ENCODE peak calls at places on chromosomes 13 and 19, in ten cellular contexts. F is PC-3; M is fibroblast of the aortic adventitia; B is CD4-positive, alpha-beta T cell; T is AG10803; D is nephron progenitor cell; S is RWPE1; C is left lung; R is epithelial cell of proximal tubule; A is endothelial cell. Z is an unnamed sample.

GRCh38 chr19:58059681-58060080 is 599 bp downstream of the ZNF135 start:
- DNase-seq in F (no peak), M (no peak), B (no peak), T (no peak), D (no peak), S (no peak), C (no peak), R (no peak), A (no peak), Z (peak; percentile 30)

GRCh38 chr13:36431204-36432105 is 840 bp upstream of the CCNA1 start:
- DNase-seq in F (no peak), M (no peak), B (no peak), T (no peak), D (peak; percentile 41), S (peak; percentile 32), C (peak; percentile 31), R (no peak), A (peak; percentile 18), Z (peak; percentile 38)

GRCh38 chr13:97322740-97323342 is 100.7 kb downstream of the MBNL2 start:
- DNase-seq in F (no peak), M (peak; percentile 40), B (no peak), T (peak; percentile 56), D (no peak), S (no peak), C (no peak), R (no peak), A (no peak), Z (no peak)

GRCh38 chr19:33432408-33433170 is 59.1 kb downstream of the CEBPG start:
- DNase-seq in F (no peak), M (no peak), B (no peak), T (no peak), D (no peak), S (no peak), C (peak; percentile 22), R (no peak), A (no peak), Z (no peak)

GRCh38 chr19:14434543-14435319 is 1.6 kb downstream of the PKN1 start:
- DNase-seq in F (peak; percentile 78), M (peak; percentile 86), B (no peak), T (peak; percentile 77), D (peak; percentile 25), S (peak; percentile 70), C (peak; percentile 80), R (no peak), A (no peak), Z (peak; percentile 42)

GRCh38 chr13:33459702-33460101 is 174.1 kb upstream of the STARD13 start:
- DNase-seq in F (no peak), M (no peak), B (no peak), T (no peak), D (no peak), S (no peak), C (no peak), R (no peak), A (no peak), Z (no peak)

GRCh38 chr19:7654401-7654800 is 14.4 kb upstream of the RETN start:
- DNase-seq in F (no peak), M (peak; percentile 19), B (no peak), T (peak; percentile 47), D (no peak), S (peak; percentile 33), C (no peak), R (no peak), A (no peak), Z (no peak)

GRCh38 chr19:49635530-49636229 is 4.3 kb downstream of the RRAS start:
- DNase-seq in F (no peak), M (no peak), B (no peak), T (peak; percentile 33), D (no peak), S (no peak), C (no peak), R (no peak), A (no peak), Z (no peak)

GRCh38 chr19:751501-752341 is 809 bp downstream of the MISP start:
- DNase-seq in F (peak; percentile 88), M (peak; percentile 81), B (no peak), T (peak; percentile 81), D (no peak), S (peak; percentile 96), C (peak; percentile 52), R (no peak), A (no peak), Z (no peak)

DNA sequence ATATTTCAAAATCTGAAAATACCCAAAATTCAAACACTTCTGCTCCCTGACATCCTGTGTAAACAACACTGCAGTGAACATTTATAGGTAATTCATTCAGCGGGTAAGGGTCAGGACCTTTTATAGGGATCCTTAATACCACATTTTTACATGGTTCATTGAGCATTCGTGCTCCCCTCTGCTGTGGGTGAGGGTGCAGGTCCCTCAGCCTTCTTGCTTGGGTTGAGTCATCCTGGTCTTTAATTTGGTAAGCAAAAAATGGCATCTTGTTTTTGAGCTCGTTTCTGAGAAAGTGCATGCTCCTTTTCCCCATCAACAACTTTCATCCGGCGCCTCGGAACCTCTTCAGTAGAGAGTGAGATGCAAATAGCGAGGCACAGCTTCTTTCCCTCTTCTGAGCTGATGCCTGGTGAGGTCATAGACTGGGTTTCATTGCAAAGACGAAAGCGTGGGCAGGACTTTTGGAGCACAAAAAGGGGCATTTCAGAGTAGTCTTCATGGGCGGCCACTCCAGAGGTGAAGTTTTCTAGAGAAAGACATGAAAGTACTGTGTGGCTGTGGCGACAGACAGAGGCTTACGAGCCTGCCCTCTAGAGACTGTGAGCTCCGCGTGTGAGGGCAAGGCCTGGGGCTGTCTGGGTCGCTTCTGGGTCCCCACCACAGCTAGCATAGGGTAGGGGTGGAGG is 44.5 kb downstream of the BBC3 start:
- DNase-seq in F (no peak), M (no peak), B (peak; percentile 81), T (no peak), D (no peak), S (no peak), C (no peak), R (no peak), A (no peak), Z (peak; percentile 88)
- TF ChIP-seq CTCF in F (no peak), M (no peak), B (no peak), T (no peak), D (no peak), S (no peak), C (no peak), R (no peak), A (no peak), Z (peak; percentile 39)

DNA sequence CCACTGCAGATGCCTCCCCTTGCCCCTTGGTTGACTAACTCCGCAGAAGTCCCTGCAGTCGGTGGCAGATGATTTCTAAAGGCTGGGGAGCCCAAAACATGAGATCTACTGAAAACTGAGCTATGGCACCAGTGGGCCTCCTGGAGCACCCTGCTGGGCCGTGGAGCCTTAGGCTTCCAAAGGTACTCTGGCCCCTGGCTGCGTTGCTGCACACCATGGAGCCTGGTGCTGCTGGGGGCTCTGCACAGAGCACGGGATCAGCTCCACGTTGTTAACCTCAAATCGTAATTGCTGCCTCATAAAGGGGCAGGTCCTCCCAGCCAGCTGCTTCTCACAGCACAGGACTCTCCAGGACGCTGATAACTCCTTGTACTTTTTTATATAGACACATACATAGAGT is 357.5 kb downstream of the NALCN start:
- DNase-seq in F (no peak), M (no peak), B (no peak), T (no peak), D (no peak), S (no peak), C (no peak), R (no peak), A (no peak), Z (no peak)
- TF ChIP-seq CTCF in F (no peak), M (no peak), B (no peak), T (no peak), D (no peak), S (no peak), C (no peak), R (no peak), A (no peak), Z (no peak)

DNA sequence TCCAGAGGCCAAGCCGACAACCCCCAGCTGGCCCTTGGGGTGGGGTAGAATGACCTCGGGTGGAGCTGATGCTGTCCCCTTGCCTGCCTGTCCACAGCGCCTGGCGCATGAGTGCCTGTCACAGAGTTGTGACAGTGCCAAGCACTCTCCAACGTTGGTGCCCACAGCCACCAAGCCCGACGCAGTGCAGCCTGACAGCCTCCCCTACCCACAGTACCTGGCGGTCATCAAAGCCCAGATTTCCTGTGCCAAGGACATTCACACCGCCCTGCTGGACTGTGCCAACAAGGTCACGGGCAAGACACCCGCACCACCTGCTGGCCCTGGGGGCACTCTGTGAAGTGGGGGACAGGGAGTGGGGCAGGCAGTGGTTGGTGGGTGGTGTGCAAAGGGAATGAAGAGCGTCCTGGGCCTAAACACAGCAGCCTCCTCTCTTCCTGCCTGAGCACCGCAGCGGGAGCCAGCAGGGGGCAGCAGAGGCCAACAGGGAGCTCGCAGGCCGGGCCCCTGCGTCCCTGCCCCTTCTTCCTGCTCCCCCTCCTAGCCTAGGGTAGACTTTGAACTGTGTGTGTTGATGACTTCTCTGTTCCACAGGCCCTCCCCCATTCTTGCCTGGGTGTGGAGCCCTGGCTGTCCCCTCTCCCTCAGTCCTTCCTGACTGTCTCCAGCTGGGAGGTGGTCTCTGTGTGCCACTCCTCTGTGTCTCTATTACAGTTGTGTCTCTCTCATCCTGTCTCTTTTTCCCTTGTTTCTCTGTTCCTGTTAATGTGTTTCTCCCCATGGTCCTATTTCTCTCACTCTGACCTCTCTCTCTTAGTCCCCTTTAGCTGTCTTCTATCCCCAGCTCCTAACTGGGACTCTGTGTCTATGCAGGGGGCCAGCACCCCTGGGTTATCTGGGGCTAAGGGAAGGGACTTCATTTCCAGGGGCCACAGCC is 6.5 kb downstream of the MED29 start:
- DNase-seq in F (peak; percentile 78), M (peak; percentile 83), B (peak; percentile 96), T (peak; percentile 82), D (peak; percentile 92), S (peak; percentile 76), C (peak; percentile 91), R (no peak), A (peak; percentile 94), Z (peak; percentile 93)
- TF ChIP-seq CTCF in F (peak; percentile 82), M (peak; percentile 99), B (peak; percentile 91), T (peak; percentile 90), D (peak; percentile 94), S (peak; percentile 95), C (peak; percentile 98), R (peak; percentile 96), A (peak; percentile 76), Z (peak; percentile 99)

GRCh38 chr19:10418281-10419199 is 1.8 kb upstream of the PDE4A start:
- DNase-seq in F (no peak), M (peak; percentile 22), B (no peak), T (no peak), D (peak; percentile 51), S (no peak), C (no peak), R (no peak), A (no peak), Z (peak; percentile 45)
- TF ChIP-seq CTCF in F (no peak), M (peak; percentile 12), B (no peak), T (no peak), D (no peak), S (no peak), C (no peak), R (no peak), A (no peak), Z (peak; percentile 9)

GRCh38 chr13:30274083-30274482 is 33.3 kb downstream of the KATNAL1 start:
- DNase-seq in F (no peak), M (no peak), B (no peak), T (no peak), D (no peak), S (no peak), C (no peak), R (no peak), A (no peak), Z (no peak)
- TF ChIP-seq CTCF in F (no peak), M (no peak), B (no peak), T (no peak), D (no peak), S (no peak), C (no peak), R (no peak), A (no peak), Z (no peak)

Z was measured in GM13976.